ENCODE peak calls at places on chromosomes 11 and 22, in five cellular contexts. E is progenitor cell of endocrine pancreas, F is ovary, T is left ventricle myocardium inferior, W is breast epithelium. G is an unnamed sample.

GRCh38 chr11:30143098-30143705 is 87.6 kb upstream of the FSHB start:
- DNase-seq in E (peak), T (no peak), W (no peak), F (no peak), G (no peak)

GRCh38 chr11:61052182-61052972 is 49.9 kb upstream of the CD5 start:
- DNase-seq in W (no peak), F (no peak), E (no peak), T (no peak), G (no peak)

GRCh38 chr11:17760102-17761029 is 25.8 kb downstream of the KCNC1 start:
- DNase-seq in T (peak), W (no peak), F (no peak), E (peak), G (peak)

GRCh38 chr22:30265851-30266444 is 703 bp downstream of the OSM start:
- DNase-seq in W (no peak), T (peak), F (no peak), E (no peak), G (no peak)

GRCh38 chr11:130159657-130160459 is at the start of gene ST14:
- DNase-seq in F (no peak), E (peak), W (peak), T (no peak), G (peak)

GRCh38 chr22:38172489-38173155 is 9.0 kb downstream of the PLA2G6 start:
- DNase-seq in F (no peak), W (peak), E (no peak), T (peak), G (no peak)

GRCh38 chr11:112762686-112763048 is 198.6 kb upstream of the NCAM1 start:
- DNase-seq in W (no peak), T (no peak), E (no peak), F (no peak), G (no peak)

GRCh38 chr11:119470316-119471266 is 47.6 kb upstream of the THY1 start:
- DNase-seq in T (no peak), W (no peak), E (no peak), F (no peak), G (no peak)

GRCh38 chr11:113311536-113311935 is 2.8 kb upstream of the TTC12 start:
- DNase-seq in F (no peak), E (no peak), W (no peak), T (no peak), G (no peak)

GRCh38 chr22:42632096-42632495 is 8.3 kb downstream of the ATP5MGL start:
- DNase-seq in T (no peak), F (no peak), W (no peak), E (no peak), G (no peak)

GRCh38 chr11:57543601-57544000 is 6.2 kb downstream of the SMTNL1 start:
- DNase-seq in E (no peak), W (no peak), F (no peak), T (no peak), G (peak)

GRCh38 chr22:44024288-44024908 is at the start of gene PARVB:
- DNase-seq in T (peak), F (peak), W (no peak), E (peak), G (peak)

GRCh38 chr22:19873960-19874306 is 19.3 kb upstream of the GNB1L start:
- DNase-seq in T (no peak), W (peak), E (no peak), F (peak), G (no peak)

GRCh38 chr11:97814325-97814959 is 1206.3 kb upstream of the CNTN5 start:
- DNase-seq in F (no peak), T (no peak), E (no peak), W (no peak), G (no peak)

GRCh38 chr22:20298110-20298802 is 21.6 kb downstream of the DGCR6L start:
- DNase-seq in W (no peak), T (no peak), E (no peak), F (no peak), G (peak)

GRCh38 chr11:77191823-77192495 is 63.9 kb downstream of the MYO7A start:
- DNase-seq in F (peak), W (peak), E (peak), T (no peak), G (peak)

GRCh38 chr11:104148074-104148473 is 15.9 kb downstream of the PDGFD start:
- DNase-seq in T (no peak), F (no peak), E (no peak), W (no peak), G (no peak)

GRCh38 chr11:65083834-65084597 is at the start of the genes CDCA5 and ZFPL1:
- DNase-seq in E (peak), F (peak), W (peak), T (peak), G (peak)
- TF ChIP-seq CTCF in E (no peak), F (no peak), W (no peak), T (no peak), G (no peak)

GRCh38 chr11:1655168-1656060 is 25.8 kb downstream of the KRTAP5-5 start:
- DNase-seq in W (peak), T (no peak), F (no peak), E (no peak), G (no peak)
- TF ChIP-seq CTCF in W (no peak), T (no peak), F (no peak), E (no peak), G (no peak)

GRCh38 chr11:72753341-72754148 is 1.3 kb upstream of the ARAP1 start:
- DNase-seq in E (no peak), F (no peak), T (no peak), W (no peak), G (no peak)
- TF ChIP-seq CTCF in E (no peak), F (no peak), T (no peak), W (no peak), G (no peak)

GRCh38 chr22:39545310-39546063 is 12.9 kb upstream of the RPS19BP1 start:
- DNase-seq in W (no peak), T (no peak), E (peak), F (no peak), G (peak)

GRCh38 chr22:39546064-39546365 is 13.5 kb upstream of the RPS19BP1 start:
- DNase-seq in E (no peak), T (no peak), W (no peak), F (no peak), G (no peak)

GRCh38 chr22:39547587-39547947 is 15.0 kb upstream of the RPS19BP1 start:
- DNase-seq in W (no peak), E (no peak), T (no peak), F (no peak), G (no peak)

GRCh38 chr22:39546889-39547586 is 14.5 kb upstream of the RPS19BP1 start:
- DNase-seq in W (no peak), T (no peak), E (no peak), F (no peak), G (no peak)

GRCh38 chr22:39543095-39543494 is 10.5 kb upstream of the RPS19BP1 start:
- DNase-seq in W (no peak), E (no peak), T (no peak), F (no peak), G (peak)
- TF ChIP-seq CTCF in W (no peak), E (peak), T (peak), F (no peak), G (peak)

GRCh38 chr11:34997872-34998548 is 81.6 kb downstream of the PDHX start:
- DNase-seq in E (no peak), T (no peak), W (no peak), F (no peak), G (no peak)
- TF ChIP-seq CTCF in E (peak), T (peak), W (no peak), F (no peak), G (no peak)